ENCODE peak calls at places on chromosomes 13 and 19, in six cellular contexts. Q, A, P, B, K and O are unnamed samples.

GRCh38 chr13:34513526-34513925 is 428.5 kb upstream of the NBEA start:
- DNase-seq in K (no peak), B (no peak), P (no peak), A (no peak), Q (no peak), O (no peak)

GRCh38 chr13:65336916-65337315 is 1893.2 kb downstream of the PCDH9 start:
- DNase-seq in A (no peak), K (no peak), B (no peak), P (peak), Q (peak), O (no peak)

GRCh38 chr19:45340232-45340898 is at the start of gene KLC3:
- DNase-seq in K (peak), A (no peak), P (no peak), B (peak), Q (no peak), O (no peak)

GRCh38 chr13:97426695-97427094 is 7.3 kb upstream of the RAP2A start:
- DNase-seq in Q (no peak), P (no peak), A (no peak), K (no peak), B (no peak), O (no peak)

GRCh38 chr13:102317593-102317992 is 84.3 kb downstream of the FGF14 start:
- DNase-seq in Q (peak), K (no peak), P (no peak), B (no peak), A (no peak), O (no peak)

GRCh38 chr13:97425570-97425969 is 8.4 kb upstream of the RAP2A start:
- DNase-seq in K (no peak), A (no peak), Q (no peak), P (no peak), B (no peak), O (no peak)

GRCh38 chr19:40342644-40343311 is 5.4 kb downstream of the C19orf47 start:
- DNase-seq in B (no peak), A (no peak), P (no peak), Q (no peak), K (no peak), O (no peak)

GRCh38 chr19:36128392-36128736 is 11.5 kb upstream of the CAPNS1 start:
- DNase-seq in P (no peak), B (no peak), K (no peak), Q (no peak), A (no peak), O (no peak)

GRCh38 chr13:92158335-92158734 is 759.9 kb downstream of the GPC5 start:
- DNase-seq in A (no peak), P (no peak), B (no peak), Q (peak), K (no peak), O (no peak)

GRCh38 chr13:57740719-57741118 is 109.2 kb downstream of the PCDH17 start:
- DNase-seq in A (no peak), P (no peak), B (no peak), K (no peak), Q (peak), O (no peak)

GRCh38 chr19:27796540-27796939 is 1416.4 kb downstream of the UQCRFS1 start:
- DNase-seq in P (no peak), Q (no peak), A (no peak), B (no peak), K (no peak), O (no peak)

GRCh38 chr19:45681391-45682015 is 10.2 kb downstream of the SNRPD2 start:
- DNase-seq in A (peak), K (peak), Q (no peak), B (peak), P (peak), O (peak)

GRCh38 chr13:41944229-41944628 is 16.7 kb downstream of the VWA8 start:
- DNase-seq in A (no peak), B (no peak), P (no peak), Q (no peak), K (no peak), O (no peak)

GRCh38 chr19:31938675-31939074 is 406.7 kb upstream of the ZNF507 start:
- DNase-seq in B (no peak), P (no peak), K (no peak), Q (no peak), A (no peak), O (no peak)

GRCh38 chr13:30053904-30054303 is 203.5 kb upstream of the UBL3 start:
- DNase-seq in A (no peak), P (no peak), K (no peak), B (no peak), Q (no peak), O (no peak)

GRCh38 chr19:46951236-46951986 is 68.2 kb upstream of the NPAS1 start:
- DNase-seq in B (no peak), K (peak), Q (peak), P (no peak), A (no peak), O (no peak)

GRCh38 chr13:80048030-80048429 is 292.9 kb downstream of the SPRY2 start:
- DNase-seq in P (peak), A (no peak), K (no peak), Q (no peak), B (no peak), O (no peak)

GRCh38 chr13:41562083-41562482 is 104.7 kb downstream of the RGCC start:
- DNase-seq in A (no peak), K (no peak), Q (peak), B (no peak), P (peak), O (no peak)

GRCh38 chr19:8638078-8638619 is 7.7 kb downstream of the NFILZ start:
- DNase-seq in Q (no peak), B (no peak), P (no peak), K (no peak), A (no peak), O (peak)

GRCh38 chr13:106295971-106296370 is 239.5 kb downstream of the EFNB2 start:
- DNase-seq in Q (no peak), B (no peak), A (no peak), K (no peak), P (no peak), O (no peak)

GRCh38 chr13:113458218-113459065 is 5.2 kb upstream of the ADPRHL1 start:
- DNase-seq in K (peak), A (no peak), P (peak), B (no peak), Q (no peak), O (no peak)

GRCh38 chr19:18436651-18437478 is 1.1 kb downstream of the ISYNA1 start:
- DNase-seq in P (peak), K (peak), B (peak), A (no peak), Q (peak), O (no peak)

GRCh38 chr19:38930776-38931761 is at the start of gene MRPS12:
- DNase-seq in B (peak), Q (peak), A (peak), P (peak), K (peak), O (peak)